ENCODE peak calls at places on chromosomes 4 and X, in five cellular contexts. Q is GM12878, M is IMR-90, S is K562, T is HepG2. H is an unnamed sample.
A peak's percentile ranks its signal among the peaks of the same experiment; 100 is the strongest.

GRCh38 chr4:155143512-155143911 is 64.9 kb upstream of the NPY2R start:
- DNase-seq in Q (no peak), M (no peak), S (no peak), T (no peak), H (no peak)

GRCh38 chrX:7071390-7071789 is 76.1 kb upstream of the STS start:
- DNase-seq in Q (no peak), M (no peak), S (no peak), T (no peak), H (no peak)

GRCh38 chr4:4216668-4217067 is 10.1 kb downstream of the OTOP1 start:
- DNase-seq in Q (no peak), M (peak; percentile 59), S (no peak), T (no peak), H (no peak)

GRCh38 chr4:180493299-180493698 is 1749.9 kb upstream of the TENM3 start:
- DNase-seq in Q (no peak), M (no peak), S (no peak), T (no peak), H (no peak)

GRCh38 chrX:3638280-3638873 is 75.1 kb downstream of the PRKX start:
- DNase-seq in Q (peak; percentile 16), M (peak; percentile 48), S (peak; percentile 52), T (peak; percentile 11), H (peak; percentile 57)

GRCh38 chr4:81470456-81471327 is 1.0 kb downstream of the RASGEF1B start:
- DNase-seq in Q (no peak), M (no peak), S (no peak), T (no peak), H (no peak)

GRCh38 chr4:86453044-86453501 is 93.2 kb upstream of the MAPK10 start:
- DNase-seq in Q (no peak), M (peak; percentile 70), S (no peak), T (no peak), H (no peak)

GRCh38 chrX:132093239-132093860 is 34.5 kb downstream of the FRMD7 start:
- DNase-seq in Q (no peak), M (no peak), S (no peak), T (no peak), H (peak; percentile 56)

GRCh38 chrX:77691916-77692315 is 94.1 kb downstream of the ATRX start:
- DNase-seq in Q (no peak), M (no peak), S (no peak), T (no peak), H (no peak)

GRCh38 chr4:79827283-79827682 is 245.7 kb downstream of the ANTXR2 start:
- DNase-seq in Q (no peak), M (no peak), S (no peak), T (no peak), H (no peak)

GRCh38 chrX:74578137-74578536 is 36.3 kb downstream of the RLIM start:
- DNase-seq in Q (no peak), M (no peak), S (no peak), T (no peak), H (no peak)

GRCh38 chr4:184787766-184788503 is 37.8 kb downstream of the ACSL1 start:
- DNase-seq in Q (no peak), M (no peak), S (no peak), T (no peak), H (no peak)

GRCh38 chrX:29233592-29234179 is 646.4 kb downstream of the IL1RAPL1 start:
- DNase-seq in Q (no peak), M (no peak), S (no peak), T (no peak), H (no peak)

DNA sequence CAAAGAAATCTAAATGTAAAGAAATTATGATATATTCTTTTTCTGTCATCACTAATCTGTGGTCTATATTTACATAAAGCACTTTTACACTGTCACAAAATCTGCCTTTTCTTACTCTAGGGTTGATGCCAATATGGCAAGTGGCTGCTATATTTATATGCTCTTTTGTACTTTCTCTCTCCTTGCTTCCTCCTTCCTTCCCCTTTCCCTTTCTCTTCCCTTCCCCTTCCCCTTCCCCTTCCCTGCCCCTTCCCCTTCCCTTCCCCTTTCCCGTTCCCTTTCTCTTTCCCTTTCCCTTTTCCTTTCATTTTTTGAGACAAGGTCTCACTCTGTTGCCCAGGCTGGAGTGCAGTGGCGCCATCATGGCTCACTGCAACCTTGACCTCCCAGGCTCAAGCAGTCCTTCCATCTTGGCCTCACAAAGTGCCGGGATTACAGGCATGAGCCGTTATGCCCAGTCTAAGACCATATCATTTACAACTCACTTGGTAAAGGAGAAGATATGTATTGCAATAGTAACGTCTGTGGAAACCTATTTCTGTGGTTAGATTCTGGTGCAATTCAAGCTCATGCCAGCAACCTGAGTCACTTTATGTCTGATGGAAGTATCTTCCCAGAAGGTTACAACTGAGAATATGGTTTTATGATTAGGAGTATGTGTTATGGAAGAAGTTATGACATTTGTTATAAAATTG is 13.9 kb upstream of the PLAC8 start:
- DNase-seq in Q (no peak), M (peak; percentile 90), S (no peak), T (no peak), H (no peak)
- TF ChIP-seq MXI1 in Q (no peak), M (no peak), S (no peak), T (no peak), H (no peak)

DNA sequence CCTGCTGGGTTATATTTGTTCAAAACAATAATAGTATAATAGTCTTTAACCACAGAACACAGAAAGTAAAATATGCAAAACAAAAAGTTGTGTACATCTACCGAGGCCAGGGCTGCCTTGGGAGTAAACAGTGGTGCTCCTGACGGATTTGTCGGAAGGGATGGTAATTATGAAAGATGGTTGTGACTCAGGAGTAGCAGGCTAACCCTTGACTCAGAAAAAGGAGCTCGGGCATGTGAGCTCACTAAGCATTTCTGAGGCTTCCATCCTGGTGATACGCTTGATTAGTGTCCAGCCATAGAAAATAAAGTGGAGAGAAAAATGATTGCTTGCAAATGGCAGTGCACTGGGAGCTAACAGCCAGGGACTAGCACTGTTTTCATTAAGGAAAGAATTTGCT is 53.2 kb upstream of the SPANXB1 start:
- DNase-seq in Q (no peak), M (no peak), S (no peak), T (no peak), H (no peak)
- TF ChIP-seq RFX5 in Q (no peak), M (no peak), S (no peak), T (no peak), H (no peak)

GRCh38 chrX:33188286-33188685 is 23.1 kb downstream of the DMD start:
- DNase-seq in Q (no peak), M (no peak), S (no peak), T (no peak), H (no peak)
- TF ChIP-seq MXI1 in Q (no peak), M (no peak), S (no peak), T (no peak), H (no peak)

DNA sequence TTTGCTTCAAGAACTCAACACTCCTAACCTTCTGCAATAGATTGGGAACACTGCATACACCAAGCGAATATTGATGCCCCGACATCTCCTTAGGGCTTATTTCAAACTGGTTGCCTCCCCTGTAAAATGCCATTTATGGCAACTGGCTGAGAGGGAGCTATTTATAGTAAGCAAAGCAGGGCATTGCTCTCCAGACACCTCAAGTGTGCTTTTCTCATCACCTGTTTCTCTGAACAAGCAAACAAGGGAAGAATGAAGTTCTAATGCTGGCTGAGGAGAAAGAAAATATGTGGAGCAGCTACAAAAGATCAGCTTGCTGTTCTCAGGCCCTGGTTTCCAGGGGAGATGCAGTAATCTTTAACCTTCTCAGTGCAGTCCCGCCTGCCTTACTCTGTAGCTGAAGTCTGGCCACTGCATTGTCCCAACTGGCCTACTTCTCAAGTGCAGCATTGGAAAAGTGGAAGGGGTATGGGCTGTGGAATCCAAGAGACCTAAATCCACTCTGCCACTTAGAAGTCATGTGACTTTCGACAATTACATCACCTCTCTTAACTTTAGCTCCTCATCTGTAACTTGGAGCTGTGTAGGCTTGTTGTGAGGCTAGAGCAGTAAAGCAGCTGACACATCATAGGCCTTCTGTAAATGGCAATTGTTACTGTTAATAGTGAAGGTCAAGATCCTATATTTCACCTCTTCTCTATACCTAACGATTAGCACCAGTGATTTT is 47.9 kb upstream of the FGF13 start:
- DNase-seq in Q (no peak), M (no peak), S (no peak), T (no peak), H (no peak)
- TF ChIP-seq RFX5 in Q (no peak), M (no peak), S (no peak), T (no peak), H (no peak)

DNA sequence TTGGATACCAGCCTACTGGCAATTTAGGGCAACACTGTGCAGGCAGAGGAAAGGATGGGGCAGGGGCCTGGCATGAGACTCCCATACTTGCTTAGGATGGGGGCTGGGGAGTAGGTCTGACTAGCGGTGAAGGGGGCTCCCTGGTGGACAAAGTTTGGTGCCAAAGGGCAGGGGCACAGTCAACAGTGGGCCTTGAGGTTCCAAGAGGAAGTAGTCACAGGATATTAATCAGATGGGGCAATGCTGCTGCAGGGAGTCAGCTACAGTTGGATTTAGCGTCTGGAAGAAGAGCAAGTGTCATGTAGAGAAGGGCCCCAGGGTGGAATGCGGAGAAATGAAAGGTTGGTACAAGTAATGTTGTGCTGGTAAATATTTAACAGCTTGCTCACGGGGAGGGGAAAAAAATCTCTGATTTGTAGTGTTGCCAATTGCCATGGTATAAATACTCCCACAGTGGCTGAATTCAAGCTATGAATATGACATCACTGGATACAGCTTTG is 139.4 kb downstream of the PJA1 start:
- DNase-seq in Q (no peak), M (peak; percentile 81), S (no peak), T (no peak), H (no peak)
- TF ChIP-seq MXI1 in Q (no peak), M (no peak), S (no peak), T (no peak), H (no peak)